ENCODE peak calls at places on chromosomes 16 and 17, in six cellular contexts. E is endothelial cell of umbilical vein, M is GM23338, D is HCT116, Y is K562, W is GM12878. A is an unnamed sample.
A peak's percentile ranks its signal among the peaks of the same experiment; 100 is the strongest.

GRCh38 chr17:50966163-50966666 is 100.1 kb upstream of the TOB1 start:
- DNase-seq in E (no peak), M (no peak), D (no peak), Y (no peak), W (no peak), A (no peak)

GRCh38 chr16:78709137-78709871 is 609.9 kb downstream of the WWOX start:
- DNase-seq in E (no peak), M (peak; percentile 2), D (no peak), Y (no peak), W (no peak), A (no peak)

GRCh38 chr16:22670551-22670970 is 143.4 kb upstream of the HS3ST2 start:
- DNase-seq in E (no peak), M (peak; percentile 95), D (peak; percentile 65), Y (peak; percentile 97), W (no peak), A (no peak)

GRCh38 chr16:12340151-12340733 is 363.7 kb downstream of the SNX29 start:
- DNase-seq in E (peak; percentile 47), M (peak; percentile 85), D (peak; percentile 55), Y (peak; percentile 46), W (no peak), A (no peak)

GRCh38 chr16:1333149-1333812 is at the start of gene BAIAP3:
- DNase-seq in E (no peak), M (peak; percentile 77), D (no peak), Y (peak; percentile 89), W (no peak), A (no peak)

GRCh38 chr17:37839196-37839978 is 84.8 kb upstream of the TBC1D3K start:
- DNase-seq in E (no peak), M (no peak), D (no peak), Y (no peak), W (no peak), A (no peak)

GRCh38 chr17:15350777-15351486 is 9.5 kb upstream of the TEKT3 start:
- DNase-seq in E (no peak), M (no peak), D (no peak), Y (no peak), W (no peak), A (no peak)

GRCh38 chr16:51429041-51429440 is 278.0 kb upstream of the SALL1 start:
- DNase-seq in E (no peak), M (no peak), D (no peak), Y (no peak), W (no peak), A (no peak)

GRCh38 chr16:11157143-11157542 is 98.9 kb downstream of the SOCS1 start:
- DNase-seq in E (no peak), M (no peak), D (no peak), Y (no peak), W (no peak), A (no peak)

GRCh38 chr17:48155889-48156670 is 48.5 kb downstream of the SNX11 start:
- DNase-seq in E (no peak), M (peak; percentile 56), D (no peak), Y (no peak), W (no peak), A (no peak)

GRCh38 chr16:71674229-71674628 is 48.2 kb downstream of the MARVELD3 start:
- DNase-seq in E (no peak), M (no peak), D (no peak), Y (no peak), W (no peak), A (no peak)

GRCh38 chr17:82058230-82058854 is 6.6 kb downstream of the GPS1 start:
- DNase-seq in E (no peak), M (peak; percentile 6), D (no peak), Y (no peak), W (no peak), A (no peak)

GRCh38 chr17:82055965-82056728 is 4.4 kb downstream of the GPS1 start:
- DNase-seq in E (no peak), M (no peak), D (no peak), Y (no peak), W (no peak), A (no peak)

GRCh38 chr17:82055023-82055964 is 3.6 kb downstream of the GPS1 start:
- DNase-seq in E (no peak), M (no peak), D (no peak), Y (no peak), W (no peak), A (no peak)

GRCh38 chr17:82058855-82059249 is 6.8 kb downstream of the DUS1L start:
- DNase-seq in E (no peak), M (no peak), D (no peak), Y (no peak), W (no peak), A (no peak)

DNA sequence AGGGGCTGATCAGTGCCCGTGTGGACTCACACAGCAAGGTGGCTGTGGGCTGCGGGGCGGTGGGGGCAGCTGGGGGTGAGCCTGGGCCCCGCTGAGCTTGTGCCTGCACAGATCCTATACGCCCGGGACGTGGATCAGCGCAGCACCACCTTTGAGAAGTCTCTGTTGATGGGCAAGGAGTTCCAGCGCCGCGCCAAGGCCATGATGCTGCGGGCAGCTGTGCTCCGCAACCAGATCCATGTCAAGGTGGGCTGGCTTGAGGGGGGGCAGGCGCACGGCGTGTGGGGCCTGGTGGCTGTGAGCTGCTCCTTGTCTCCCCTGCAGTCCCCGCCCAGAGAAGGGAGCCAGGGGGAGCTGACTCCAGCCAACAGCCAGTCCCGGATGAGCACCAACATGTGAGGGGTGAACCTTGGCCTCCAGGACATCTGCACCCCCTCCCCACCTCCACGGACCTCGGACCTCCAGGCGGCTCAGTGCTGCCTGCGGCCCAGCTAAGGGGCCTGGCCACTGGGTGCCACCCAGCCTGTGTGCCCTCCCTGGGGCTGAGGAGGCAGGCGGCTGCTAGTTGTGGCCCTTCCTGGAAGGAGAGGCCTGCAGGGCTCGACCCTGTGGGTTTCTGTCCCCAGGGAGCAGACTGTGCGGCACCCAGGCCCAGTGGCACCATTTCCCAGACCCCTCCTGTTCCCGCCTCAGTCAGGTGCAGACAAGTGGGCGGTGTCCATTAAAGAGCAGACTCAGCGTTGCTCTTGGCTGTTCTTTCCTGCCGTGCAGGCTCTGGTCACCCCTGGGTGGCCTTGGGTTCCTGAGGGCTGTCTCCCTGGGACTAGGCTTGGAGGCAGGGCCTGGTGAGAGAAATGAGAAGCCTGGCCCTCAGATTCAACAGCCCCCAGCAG is 5.3 kb downstream of the GPS1 start:
- DNase-seq in E (no peak), M (no peak), D (no peak), Y (no peak), W (no peak), A (no peak)
- TF ChIP-seq POLR2AphosphoS5 in E (peak; percentile 28), M (no peak), D (no peak), Y (no peak), W (peak; percentile 55), A (peak; percentile 33)

GRCh38 chr17:42182927-42183734 is 2.1 kb downstream of the HCRT start:
- DNase-seq in E (peak; percentile 21), M (no peak), D (no peak), Y (peak; percentile 62), W (no peak), A (peak; percentile 80)

GRCh38 chr17:42181851-42182207 is 887 bp upstream of the KCNH4 start:
- DNase-seq in E (no peak), M (no peak), D (no peak), Y (no peak), W (no peak), A (no peak)

GRCh38 chr17:42185497-42185860 is 227 bp upstream of the HCRT start:
- DNase-seq in E (no peak), M (no peak), D (no peak), Y (no peak), W (no peak), A (no peak)

GRCh38 chr17:42184717-42185496 is at the start of gene HCRT:
- DNase-seq in E (no peak), M (no peak), D (no peak), Y (no peak), W (no peak), A (no peak)

GRCh38 chr17:42183741-42184711 is 1.2 kb downstream of the HCRT start:
- DNase-seq in E (peak; percentile 70), M (peak; percentile 89), D (peak; percentile 26), Y (peak; percentile 94), W (peak; percentile 23), A (no peak)
- TF ChIP-seq EZH2 in E (no peak), M (no peak), D (no peak), Y (no peak), W (no peak), A (no peak)

DNA sequence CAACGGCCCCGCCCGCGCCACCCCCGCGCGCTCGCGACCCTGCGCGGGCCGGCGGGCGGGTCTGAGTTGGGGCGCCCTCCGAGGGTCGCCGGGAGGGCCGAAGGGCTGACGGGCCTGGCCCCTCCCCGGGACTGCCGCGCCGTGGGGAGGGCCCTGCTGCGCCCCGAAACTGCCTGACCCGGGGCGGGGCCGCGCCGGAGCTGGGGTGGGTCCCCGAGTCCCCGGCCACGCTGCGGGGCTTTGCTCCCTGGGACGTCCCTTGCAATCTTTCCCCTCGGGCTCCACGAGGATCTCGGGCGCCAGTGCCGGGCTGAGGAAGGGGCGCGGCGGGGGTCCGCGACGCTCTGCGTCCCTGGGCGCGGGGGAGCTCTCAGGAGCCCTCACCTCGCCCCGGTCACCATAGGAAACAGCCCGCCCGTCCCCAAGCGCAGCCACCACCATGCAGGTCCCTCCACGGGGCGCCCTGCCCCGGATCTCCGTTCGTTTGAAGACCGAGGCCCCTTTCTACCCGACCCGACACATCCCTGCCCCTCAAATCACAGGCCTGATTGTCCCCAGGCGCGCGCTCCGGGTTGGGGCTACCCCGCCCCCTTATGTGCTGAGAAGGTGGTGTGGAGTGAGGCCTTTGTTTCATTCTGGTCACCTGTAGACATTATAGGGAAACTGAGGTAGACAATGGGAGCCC is 527 bp upstream of the ACTG1 start:
- DNase-seq in E (no peak), M (peak; percentile 91), D (no peak), Y (peak; percentile 63), W (no peak), A (no peak)
- TF ChIP-seq POLR2AphosphoS5 in E (no peak), M (no peak), D (peak; percentile 41), Y (no peak), W (peak; percentile 82), A (no peak)

GRCh38 chr17:46813920-46814319 is 4.6 kb downstream of the WNT3 start:
- DNase-seq in E (no peak), M (no peak), D (no peak), Y (no peak), W (no peak), A (no peak)

GRCh38 chr17:46817901-46818209 is 637 bp downstream of the WNT3 start:
- DNase-seq in E (no peak), M (no peak), D (no peak), Y (no peak), W (no peak), A (no peak)

GRCh38 chr17:46817151-46817900 is 1.2 kb downstream of the WNT3 start:
- DNase-seq in E (no peak), M (peak; percentile 44), D (no peak), Y (no peak), W (no peak), A (no peak)

GRCh38 chr17:46814446-46814845 is 4.0 kb downstream of the WNT3 start:
- DNase-seq in E (no peak), M (no peak), D (no peak), Y (no peak), W (no peak), A (no peak)

GRCh38 chr17:46815474-46816353 is 2.8 kb downstream of the WNT3 start:
- DNase-seq in E (no peak), M (no peak), D (no peak), Y (no peak), W (no peak), A (no peak)
- TF ChIP-seq EZH2 in E (no peak), M (no peak), D (no peak), Y (no peak), W (no peak), A (no peak)

GRCh38 chr17:81119223-81120148 is 45.8 kb upstream of the PVALEF start:
- DNase-seq in E (peak; percentile 92), M (peak; percentile 98), D (peak; percentile 99), Y (peak; percentile 99), W (peak; percentile 32), A (peak; percentile 64)
- TF ChIP-seq POLR2AphosphoS5 in E (peak; percentile 33), M (no peak), D (peak; percentile 78), Y (no peak), W (no peak), A (no peak)

A was measured in SK-N-MC.